ENCODE peak calls at places on chromosomes 13 and 19, in six cellular contexts. G is MM.1S, O is dorsolateral prefrontal cortex, T is H1, Z is Karpas-422, A is stomach. F is an unnamed sample. For H3K27me3, the result is how much of the 10 kb centered on the place peaks cover.

GRCh38 chr13:72643339-72643989 is 84.0 kb downstream of the MZT1 start:
- DNase-seq in T (peak), G (peak), Z (peak), O (peak), A (peak), F (peak)

GRCh38 chr13:108924154-108924940 is 294.9 kb downstream of the MYO16 start:
- DNase-seq in O (no peak), A (no peak), T (no peak), Z (peak), G (no peak), F (no peak)

GRCh38 chr13:21997726-21998125 is 326.9 kb downstream of the FGF9 start:
- DNase-seq in O (no peak), A (no peak), T (no peak), G (no peak), Z (no peak), F (no peak)

GRCh38 chr13:34347784-34348573 is 530.0 kb downstream of the RFC3 start:
- DNase-seq in O (no peak), G (no peak), A (peak), Z (no peak), T (no peak), F (no peak)

GRCh38 chr13:45048890-45049407 is 59.6 kb downstream of the GPALPP1 start:
- DNase-seq in Z (peak), A (no peak), T (no peak), G (no peak), O (no peak), F (no peak)

GRCh38 chr19:47518139-47518538 is 3.3 kb upstream of the NAPA start:
- DNase-seq in G (peak), O (no peak), Z (no peak), A (no peak), T (no peak), F (no peak)

GRCh38 chr13:75869981-75870380 is 233.9 kb downstream of the LMO7 start:
- DNase-seq in O (no peak), T (no peak), Z (no peak), A (no peak), G (peak), F (no peak)

GRCh38 chr13:52925775-52926285 is 77.4 kb upstream of the PCDH8 start:
- DNase-seq in A (no peak), G (no peak), T (no peak), Z (no peak), O (no peak), F (peak)

GRCh38 chr13:89550842-89551422 is 1796.6 kb upstream of the MIR17HG start:
- DNase-seq in G (no peak), O (no peak), A (no peak), Z (no peak), T (no peak), F (no peak)

GRCh38 chr13:96141032-96141431 is 51.1 kb downstream of the HS6ST3 start:
- DNase-seq in T (no peak), Z (peak), O (no peak), A (no peak), G (peak), F (no peak)

GRCh38 chr19:36054733-36055686 is at the start of gene WDR62:
- DNase-seq in O (peak), G (peak), T (peak), A (peak), Z (peak), F (peak)

GRCh38 chr19:2408247-2408646 is 19.1 kb downstream of the TIMM13 start:
- DNase-seq in A (no peak), Z (no peak), O (no peak), T (no peak), G (no peak), F (no peak)

GRCh38 chr19:8487137-8487851 is 15.1 kb downstream of the PRAM1 start:
- DNase-seq in T (no peak), Z (no peak), G (no peak), O (peak), A (no peak), F (peak)

GRCh38 chr13:51502206-51502651 is 49.4 kb upstream of the INTS6 start:
- DNase-seq in O (no peak), G (no peak), T (no peak), Z (no peak), A (no peak), F (no peak)

GRCh38 chr13:36430247-36431203 is 1.8 kb upstream of the CCNA1 start:
- DNase-seq in Z (no peak), O (peak), A (peak), T (peak), G (no peak), F (no peak)

GRCh38 chr19:40674291-40674690 is 16.2 kb downstream of the NUMBL start:
- DNase-seq in Z (no peak), A (no peak), T (no peak), G (no peak), O (no peak), F (no peak)

GRCh38 chr13:77001963-77002587 is 10.2 kb downstream of the CLN5 start:
- DNase-seq in A (no peak), Z (no peak), G (no peak), T (no peak), O (no peak), F (no peak)

GRCh38 chr19:13033244-13033643 is 38.0 kb downstream of the NFIX start:
- DNase-seq in O (no peak), G (no peak), T (no peak), A (no peak), Z (peak), F (no peak)

GRCh38 chr19:17352608-17353280 is 15.4 kb downstream of the GTPBP3 start:
- DNase-seq in A (no peak), T (no peak), Z (no peak), G (no peak), O (no peak), F (peak)

GRCh38 chr13:75256922-75257321 is 225.0 kb downstream of the TBC1D4 start:
- DNase-seq in O (no peak), A (no peak), Z (no peak), G (no peak), T (no peak), F (no peak)

GRCh38 chr13:110610955-110611595 is 4.3 kb upstream of the NAXD start:
- DNase-seq in O (no peak), A (no peak), Z (no peak), G (peak), T (no peak), F (no peak)

GRCh38 chr13:44422755-44423643 is 49.4 kb downstream of the SERP2 start:
- DNase-seq in A (no peak), T (peak), O (no peak), G (no peak), Z (no peak), F (no peak)

GRCh38 chr13:85501616-85502015 is 297.6 kb downstream of the SLITRK6 start:
- DNase-seq in O (no peak), A (no peak), G (no peak), T (no peak), Z (no peak), F (no peak)

GRCh38 chr13:50692396-50692915 is 151.0 kb downstream of the DLEU7 start:
- DNase-seq in O (no peak), G (no peak), A (no peak), T (no peak), Z (no peak), F (no peak)

GRCh38 chr13:72145383-72145782 is 278.4 kb upstream of the DACH1 start:
- DNase-seq in T (no peak), G (no peak), O (no peak), Z (no peak), A (no peak), F (no peak)

GRCh38 chr13:97249797-97250495 is 27.8 kb downstream of the MBNL2 start:
- DNase-seq in Z (no peak), A (no peak), O (no peak), G (no peak), T (no peak), F (no peak)

GRCh38 chr19:6663236-6664187 is 6.4 kb downstream of the TNFSF14 start:
- DNase-seq in O (no peak), T (no peak), A (no peak), Z (no peak), G (no peak), F (no peak)

GRCh38 chr13:46622013-46622917 is 69.3 kb downstream of the LRCH1 start:
- DNase-seq in G (no peak), T (no peak), A (no peak), Z (peak), O (no peak), F (no peak)

GRCh38 chr19:28598861-28599260 is 614.1 kb downstream of the UQCRFS1 start:
- DNase-seq in O (no peak), T (no peak), Z (no peak), G (no peak), A (no peak), F (no peak)

GRCh38 chr19:58561373-58562125 is 3.1 kb upstream of the UBE2M start:
- DNase-seq in A (no peak), T (no peak), Z (no peak), O (no peak), G (no peak), F (no peak)

GRCh38 chr13:46168341-46168740 is 13.6 kb downstream of the LCP1 start:
- DNase-seq in A (no peak), G (no peak), T (no peak), Z (peak), O (peak), F (no peak)

GRCh38 chr19:38708413-38709024 is 35.8 kb downstream of the CAPN12 start:
- DNase-seq in O (no peak), G (no peak), T (no peak), Z (no peak), A (no peak), F (peak)

GRCh38 chr19:38709119-38709518 is 35.2 kb downstream of the CAPN12 start:
- DNase-seq in Z (no peak), O (no peak), T (no peak), A (no peak), G (no peak), F (no peak)

GRCh38 chr19:38707512-38708114 is 36.7 kb downstream of the CAPN12 start:
- DNase-seq in A (peak), T (no peak), O (no peak), Z (no peak), G (no peak), F (peak)

GRCh38 chr19:38705197-38706019 is 38.9 kb downstream of the CAPN12 start:
- DNase-seq in T (no peak), G (no peak), Z (no peak), O (no peak), A (no peak), F (peak)

DNA sequence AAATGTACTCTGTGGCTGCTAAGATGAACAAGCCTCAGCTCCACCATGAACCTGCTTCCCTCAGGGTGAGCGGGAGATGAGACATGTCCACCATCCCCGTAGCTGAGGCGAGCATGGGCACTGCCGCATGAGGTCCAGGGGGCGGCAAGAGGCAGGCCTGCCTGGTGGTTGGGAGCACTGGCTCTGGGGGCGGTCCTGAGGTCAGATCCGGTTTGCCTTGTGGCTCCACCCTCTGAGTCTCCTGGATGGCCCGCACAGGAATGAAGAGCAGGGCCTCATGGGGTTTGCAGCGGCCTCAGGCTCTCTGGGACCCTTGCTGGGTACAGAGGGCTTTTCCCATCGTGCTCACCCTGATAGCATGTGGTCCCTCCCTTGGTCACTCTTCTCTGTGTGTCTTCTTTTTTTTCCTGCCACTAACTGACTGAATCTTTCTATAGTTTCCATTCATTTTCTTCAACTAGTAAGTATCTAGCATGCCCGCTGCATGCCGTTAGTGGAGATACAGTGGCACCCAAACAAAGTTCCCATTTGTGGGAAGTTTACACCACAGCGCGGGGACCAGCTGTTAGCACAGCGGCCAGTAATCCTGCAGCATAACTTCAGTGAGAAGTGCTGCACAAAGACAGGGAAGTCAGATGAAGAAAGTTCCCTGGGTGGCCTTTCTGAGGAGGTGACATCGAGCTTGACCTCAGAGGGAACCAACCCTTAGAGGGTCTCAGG is 37.3 kb downstream of the CAPN12 start:
- DNase-seq in T (no peak), A (no peak), Z (no peak), O (no peak), G (no peak), F (peak)
- H3K27ac ChIP-seq in T (no peak), A (peak), Z (no peak), O (peak), G (no peak), F (peak)

GRCh38 chr19:45526971-45527370 is 19.7 kb downstream of the VASP start:
- DNase-seq in Z (no peak), G (no peak), A (no peak), O (no peak), T (no peak), F (no peak)

GRCh38 chr19:45531349-45531748 is 24.1 kb downstream of the VASP start:
- DNase-seq in O (no peak), Z (no peak), A (no peak), T (no peak), G (no peak), F (no peak)

GRCh38 chr19:45528149-45528743 is 21.0 kb downstream of the VASP start:
- DNase-seq in T (peak), A (no peak), O (no peak), G (no peak), Z (no peak), F (peak)

GRCh38 chr19:45527731-45528130 is 20.5 kb downstream of the VASP start:
- DNase-seq in Z (no peak), O (no peak), T (no peak), A (no peak), G (no peak), F (no peak)

GRCh38 chr19:45528744-45529453 is 21.6 kb downstream of the VASP start:
- DNase-seq in O (peak), G (no peak), A (peak), Z (no peak), T (peak), F (no peak)
- H3K4me3 ChIP-seq in O (peak), G (no peak), A (peak), Z (no peak), T (peak), F (no peak)

GRCh38 chr19:18794029-18794313 is 2.9 kb upstream of the COMP start:
- DNase-seq in O (no peak), Z (no peak), T (no peak), A (no peak), G (no peak), F (no peak)
- H3K27me3 ChIP-seq in O (half or more), Z (under half), T (half or more), A (under half), G (half or more), F (under half)

GRCh38 chr13:98998831-98999634 is 21.2 kb upstream of the DOCK9 start:
- DNase-seq in Z (no peak), O (no peak), A (no peak), G (no peak), T (no peak), F (no peak)
- H3K27ac ChIP-seq in Z (no peak), O (no peak), A (no peak), G (no peak), T (no peak), F (peak)

DNA sequence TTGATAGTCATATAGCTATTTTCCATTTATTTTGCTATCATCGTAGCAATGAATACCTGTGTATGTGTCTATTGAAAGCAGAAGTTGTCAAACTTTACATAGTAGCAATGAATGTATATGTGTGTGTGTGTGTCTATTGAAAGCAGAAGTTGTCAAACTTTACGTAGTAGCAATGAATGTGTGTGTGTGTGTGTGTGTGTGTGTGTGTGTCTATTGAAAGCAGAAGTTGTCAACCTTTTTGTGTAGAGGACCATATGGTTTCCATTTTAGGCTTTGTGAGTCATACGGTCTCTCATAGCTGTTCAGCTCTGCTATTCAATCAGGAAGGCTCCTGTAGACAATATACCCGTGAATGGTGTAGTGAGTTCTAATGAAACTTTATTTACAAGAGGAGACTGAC is 20.8 kb downstream of the NLRP4 start:
- DNase-seq in A (no peak), T (no peak), O (no peak), G (no peak), Z (peak), F (no peak)
- H3K4me3 ChIP-seq in A (no peak), T (no peak), O (no peak), G (no peak), Z (peak), F (no peak)

GRCh38 chr13:112058941-112059340 is 8.0 kb upstream of the SOX1 start:
- DNase-seq in Z (no peak), O (no peak), A (no peak), T (no peak), G (no peak), F (no peak)
- H3K27me3 ChIP-seq in Z (under half), O (half or more), A (half or more), T (half or more), G (under half), F (under half)

DNA sequence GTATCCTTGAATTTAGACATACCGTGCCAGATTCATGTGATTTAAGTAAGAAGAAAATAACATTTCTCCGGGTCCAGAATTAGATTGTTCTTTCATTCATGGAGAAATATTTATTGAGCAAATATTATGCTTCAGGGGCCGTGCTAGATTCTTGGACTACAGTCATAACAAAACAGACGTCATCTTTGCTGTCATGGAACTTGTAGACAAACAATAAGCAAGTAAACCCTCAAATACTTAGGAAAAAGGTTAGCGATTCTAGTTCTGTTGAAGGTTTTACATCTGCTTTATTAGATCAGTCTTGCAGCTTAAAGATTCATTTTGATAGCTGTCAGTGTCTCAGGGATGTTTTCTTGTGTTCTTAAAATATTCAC is 16.9 kb downstream of the ZNF507 start:
- DNase-seq in T (no peak), A (no peak), G (no peak), Z (no peak), O (no peak), F (no peak)
- H3K27ac ChIP-seq in T (no peak), A (peak), G (no peak), Z (no peak), O (peak), F (no peak)

GRCh38 chr13:38176664-38177063 is 173.0 kb upstream of the UFM1 start:
- DNase-seq in Z (no peak), G (peak), O (no peak), T (no peak), A (no peak), F (no peak)

GRCh38 chr13:38180100-38180499 is 169.6 kb upstream of the UFM1 start:
- DNase-seq in Z (no peak), O (no peak), G (no peak), A (no peak), T (no peak), F (no peak)

DNA sequence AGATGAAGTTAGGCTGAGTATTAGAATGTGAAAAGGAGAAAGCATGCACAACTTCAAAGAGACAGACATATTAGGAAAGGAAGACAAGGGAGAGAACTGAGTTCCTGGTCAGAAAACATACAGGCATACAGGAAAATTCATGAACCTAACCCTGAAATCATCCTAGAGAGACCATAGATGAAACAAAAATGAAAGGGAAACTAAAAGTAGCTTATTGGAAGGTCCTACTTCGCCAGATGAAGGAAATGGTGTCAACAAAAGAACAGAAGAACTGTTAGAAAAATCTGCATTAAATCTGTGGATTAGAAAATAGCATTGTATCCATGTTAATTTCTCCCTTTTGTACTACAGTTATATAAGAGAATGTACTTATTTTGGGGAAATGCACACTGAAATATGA is 169.0 kb upstream of the UFM1 start:
- DNase-seq in G (peak), Z (no peak), A (no peak), T (no peak), O (no peak), F (no peak)
- H3K4me3 ChIP-seq in G (peak), Z (no peak), A (no peak), T (no peak), O (no peak), F (no peak)

DNA sequence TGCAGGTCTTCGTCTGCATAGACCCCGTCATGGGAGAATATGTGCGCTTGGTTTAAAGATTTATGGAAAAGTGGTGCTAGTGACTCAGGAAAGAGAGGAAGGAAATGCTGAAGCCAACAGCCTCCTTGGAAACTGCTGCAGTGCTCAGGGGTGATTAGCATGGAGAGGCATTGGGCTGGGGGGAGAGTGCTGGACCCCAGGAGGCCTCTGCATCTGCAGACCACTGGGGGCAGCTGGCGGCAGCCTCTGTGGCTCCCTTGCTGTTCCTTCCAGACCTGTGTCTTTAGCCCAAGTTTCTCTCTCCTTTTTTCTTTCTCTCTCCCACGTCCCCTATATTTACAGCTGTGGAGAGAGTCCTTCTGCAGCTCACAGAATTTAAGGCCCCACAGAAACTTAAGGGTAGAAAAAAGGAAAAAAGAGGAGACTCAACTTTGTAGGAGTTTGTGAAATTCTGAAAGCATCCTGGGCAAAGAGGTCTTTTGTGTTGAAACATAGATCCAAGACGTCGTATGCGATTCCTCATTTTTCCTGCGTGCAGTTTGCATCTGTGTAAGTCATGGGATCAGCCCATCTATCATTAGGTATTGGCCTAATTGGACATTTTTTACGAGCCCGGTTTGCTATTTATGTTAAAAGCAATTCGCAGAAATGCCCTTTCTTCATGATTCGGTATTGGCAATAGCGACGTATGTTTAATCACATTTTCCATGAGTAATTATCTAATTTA is 116.2 kb upstream of the ZNF536 start:
- DNase-seq in T (no peak), G (no peak), Z (no peak), A (no peak), O (no peak), F (no peak)
- H3K27me3 ChIP-seq in T (under half), G (half or more), Z (under half), A (under half), O (under half), F (under half)

F was measured in right cardiac atrium.